ENCODE peak calls at places on chromosomes 5 and 9, in ten cellular contexts. N, Y, G, Z, T, I, R, V, F and J are unnamed samples.

GRCh38 chr5:159826351-159827222 is 89.7 kb upstream of the ADRA1B start:
- DNase-seq in N (no peak), Y (no peak), G (no peak), Z (peak; percentile 56), T (no peak), I (no peak), R (peak; percentile 83), V (peak; percentile 87), F (no peak), J (peak; percentile 41)

GRCh38 chr5:133794066-133794465 is 174.4 kb downstream of the C5orf15 start:
- DNase-seq in N (no peak), Y (no peak), G (no peak), Z (no peak), T (no peak), I (no peak), R (no peak), V (no peak), F (no peak), J (no peak)

GRCh38 chr5:1513326-1514026 is 10.3 kb downstream of the LPCAT1 start:
- DNase-seq in N (no peak), Y (peak; percentile 3), G (no peak), Z (no peak), T (no peak), I (no peak), R (no peak), V (no peak), F (no peak), J (peak; percentile 75)

GRCh38 chr9:34664281-34665108 is 2.0 kb upstream of the CCL27 start:
- DNase-seq in N (no peak), Y (peak; percentile 71), G (peak; percentile 64), Z (peak; percentile 87), T (peak; percentile 64), I (peak; percentile 57), R (peak; percentile 73), V (peak; percentile 90), F (peak; percentile 49), J (peak; percentile 97)

GRCh38 chr5:155274484-155274883 is 260.9 kb downstream of the KIF4B start:
- DNase-seq in N (no peak), Y (no peak), G (no peak), Z (no peak), T (no peak), I (no peak), R (peak; percentile 98), V (no peak), F (no peak), J (no peak)

GRCh38 chr5:180126716-180127681 is 55.4 kb upstream of the RNF130 start:
- DNase-seq in N (no peak), Y (peak; percentile 63), G (peak; percentile 20), Z (peak; percentile 59), T (peak; percentile 1), I (no peak), R (peak; percentile 52), V (peak; percentile 24), F (peak; percentile 56), J (peak; percentile 95)

GRCh38 chr5:6518298-6519057 is 69.8 kb downstream of the UBE2QL1 start:
- DNase-seq in N (no peak), Y (no peak), G (no peak), Z (no peak), T (no peak), I (no peak), R (peak; percentile 36), V (no peak), F (no peak), J (no peak)

GRCh38 chr9:130780865-130781504 is 54.1 kb upstream of the ABL1 start:
- DNase-seq in N (no peak), Y (no peak), G (no peak), Z (peak; percentile 89), T (no peak), I (no peak), R (no peak), V (peak; percentile 98), F (no peak), J (peak; percentile 81)

GRCh38 chr9:12875216-12875615 is 100.4 kb downstream of the LURAP1L start:
- DNase-seq in N (no peak), Y (no peak), G (no peak), Z (peak; percentile 9), T (no peak), I (no peak), R (no peak), V (peak; percentile 49), F (no peak), J (no peak)

GRCh38 chr9:34428325-34428958 is 29.9 kb downstream of the FAM219A start:
- DNase-seq in N (no peak), Y (no peak), G (no peak), Z (no peak), T (no peak), I (no peak), R (peak; percentile 99), V (no peak), F (no peak), J (no peak)

GRCh38 chr9:124390812-124391658 is 24.2 kb downstream of the PSMB7 start:
- DNase-seq in N (no peak), Y (no peak), G (no peak), Z (peak; percentile 31), T (no peak), I (no peak), R (peak; percentile 67), V (peak; percentile 59), F (no peak), J (peak; percentile 45)

GRCh38 chr9:77305622-77306365 is 128.5 kb downstream of the VPS13A start:
- DNase-seq in N (no peak), Y (no peak), G (no peak), Z (peak; percentile 22), T (no peak), I (no peak), R (no peak), V (peak; percentile 51), F (no peak), J (no peak)

GRCh38 chr5:78648359-78649219 is at the start of gene LHFPL2:
- DNase-seq in N (no peak), Y (peak; percentile 43), G (peak; percentile 50), Z (peak; percentile 79), T (no peak), I (no peak), R (peak; percentile 77), V (peak; percentile 83), F (peak; percentile 11), J (peak; percentile 97)

GRCh38 chr9:79015951-79016350 is 555.8 kb upstream of the TLE4 start:
- DNase-seq in N (no peak), Y (no peak), G (no peak), Z (no peak), T (no peak), I (no peak), R (peak; percentile 97), V (no peak), F (no peak), J (no peak)

GRCh38 chr5:71836084-71836483 is 117.0 kb downstream of the CARTPT start:
- DNase-seq in N (no peak), Y (no peak), G (no peak), Z (no peak), T (no peak), I (no peak), R (peak; percentile 59), V (peak; percentile 50), F (no peak), J (peak; percentile 32)

GRCh38 chr5:86797677-86798076 is 179.9 kb downstream of the COX7C start:
- DNase-seq in N (no peak), Y (no peak), G (no peak), Z (no peak), T (no peak), I (no peak), R (peak; percentile 23), V (no peak), F (no peak), J (no peak)

GRCh38 chr5:65185468-65185867 is 296.3 kb downstream of the ADAMTS6 start:
- DNase-seq in N (no peak), Y (no peak), G (no peak), Z (no peak), T (no peak), I (no peak), R (no peak), V (peak; percentile 66), F (no peak), J (peak; percentile 65)

GRCh38 chr5:42807722-42808447 is 3.8 kb downstream of the SELENOP start:
- DNase-seq in N (no peak), Y (no peak), G (no peak), Z (no peak), T (no peak), I (no peak), R (no peak), V (no peak), F (no peak), J (no peak)

GRCh38 chr9:15135167-15135792 is 171.7 kb downstream of the TTC39B start:
- DNase-seq in N (no peak), Y (peak; percentile 26), G (peak; percentile 10), Z (peak; percentile 76), T (peak; percentile 47), I (peak; percentile 2), R (peak; percentile 93), V (peak; percentile 86), F (peak; percentile 19), J (peak; percentile 88)

GRCh38 chr5:71744009-71744792 is 25.1 kb downstream of the CARTPT start:
- DNase-seq in N (no peak), Y (no peak), G (no peak), Z (no peak), T (no peak), I (no peak), R (no peak), V (no peak), F (no peak), J (no peak)

GRCh38 chr5:126208691-126209090 is 214.5 kb upstream of the GRAMD2B start:
- DNase-seq in N (no peak), Y (no peak), G (no peak), Z (no peak), T (no peak), I (no peak), R (no peak), V (no peak), F (no peak), J (no peak)

GRCh38 chr9:91101598-91102168 is 260.0 kb downstream of the AUH start:
- DNase-seq in N (no peak), Y (peak; percentile 82), G (no peak), Z (no peak), T (peak; percentile 77), I (peak; percentile 46), R (no peak), V (no peak), F (peak; percentile 71), J (no peak)

GRCh38 chr9:133991964-133992779 is at the start of gene VAV2:
- DNase-seq in N (no peak), Y (peak; percentile 55), G (peak; percentile 66), Z (peak; percentile 59), T (peak; percentile 21), I (peak; percentile 9), R (peak; percentile 92), V (peak; percentile 77), F (peak; percentile 29), J (peak; percentile 95)

GRCh38 chr5:176388003-176388340 is 426 bp downstream of the NOP16 start:
- DNase-seq in N (no peak), Y (no peak), G (no peak), Z (peak; percentile 18), T (no peak), I (no peak), R (peak; percentile 54), V (peak; percentile 60), F (no peak), J (no peak)

GRCh38 chr9:98333703-98334582 is 78.5 kb upstream of the TBC1D2 start:
- DNase-seq in N (no peak), Y (no peak), G (no peak), Z (peak; percentile 90), T (no peak), I (no peak), R (no peak), V (peak; percentile 86), F (no peak), J (peak; percentile 74)

GRCh38 chr9:131583836-131584555 is 38.7 kb downstream of the PRRT1B start:
- DNase-seq in N (no peak), Y (no peak), G (no peak), Z (no peak), T (no peak), I (no peak), R (no peak), V (no peak), F (no peak), J (peak; percentile 51)

GRCh38 chr5:140318778-140319177 is 15.9 kb upstream of the PFDN1 start:
- DNase-seq in N (no peak), Y (no peak), G (no peak), Z (no peak), T (no peak), I (no peak), R (peak; percentile 13), V (no peak), F (no peak), J (no peak)

GRCh38 chr9:7935666-7936065 is 136.1 kb upstream of the DMAC1 start:
- DNase-seq in N (no peak), Y (no peak), G (no peak), Z (no peak), T (peak; percentile 76), I (no peak), R (no peak), V (no peak), F (no peak), J (no peak)